ENCODE peak calls at places on chromosome 3, in six cellular contexts. G, P, L, M, I and U are unnamed samples. For H3K36me3, the result is how much of the 10 kb centered on the place peaks cover.

GRCh38 chr3:177169936-177170722 is 27.2 kb downstream of the TBL1XR1 start:
- DNase-seq in I (peak), G (no peak), L (no peak), M (no peak), P (no peak), U (no peak)

GRCh38 chr3:128784228-128784627 is 58.2 kb downstream of the RAB7A start:
- DNase-seq in M (no peak), G (peak), I (no peak), P (no peak), L (no peak), U (no peak)

GRCh38 chr3:197050511-197050910 is 20.9 kb upstream of the MELTF start:
- DNase-seq in G (no peak), I (no peak), M (no peak), P (no peak), L (no peak), U (no peak)

GRCh38 chr3:132047209-132047608 is 12.4 kb upstream of the CPNE4 start:
- DNase-seq in M (no peak), L (no peak), P (no peak), I (no peak), G (no peak), U (no peak)

GRCh38 chr3:28542351-28542750 is 193.7 kb upstream of the AZI2 start:
- DNase-seq in I (no peak), M (no peak), L (no peak), G (no peak), P (no peak), U (no peak)

GRCh38 chr3:150523538-150523937 is 22.8 kb downstream of the SERP1 start:
- DNase-seq in M (no peak), P (no peak), L (no peak), I (no peak), G (peak), U (no peak)

GRCh38 chr3:136995652-136996051 is 37.9 kb downstream of the IL20RB start:
- DNase-seq in M (no peak), G (no peak), L (no peak), P (no peak), I (no peak), U (no peak)

GRCh38 chr3:9497821-9498565 is 55.6 kb downstream of the LHFPL4 start:
- DNase-seq in P (no peak), M (no peak), I (no peak), G (no peak), L (no peak), U (no peak)

GRCh38 chr3:173501941-173502489 is 104.5 kb downstream of the NLGN1 start:
- DNase-seq in P (no peak), L (no peak), I (no peak), M (no peak), G (no peak), U (no peak)

GRCh38 chr3:60417590-60417989 is 833.7 kb downstream of the FHIT start:
- DNase-seq in P (no peak), G (no peak), I (no peak), M (no peak), L (no peak), U (no peak)

GRCh38 chr3:49173116-49173791 is 1.9 kb downstream of the KLHDC8B start:
- DNase-seq in G (peak), P (no peak), L (peak), M (peak), I (no peak), U (no peak)

GRCh38 chr3:121483290-121483689 is 62.5 kb downstream of the POLQ start:
- DNase-seq in G (no peak), P (no peak), L (no peak), M (no peak), I (no peak), U (no peak)

GRCh38 chr3:178583963-178584575 is 47.8 kb downstream of the KCNMB2 start:
- DNase-seq in M (no peak), L (no peak), G (no peak), P (no peak), I (peak), U (no peak)

GRCh38 chr3:42501681-42502428 is 588 bp upstream of the VIPR1 start:
- DNase-seq in L (peak), P (no peak), G (peak), M (peak), I (peak), U (peak)

GRCh38 chr3:171242170-171242569 is 215.7 kb upstream of the SLC2A2 start:
- DNase-seq in I (no peak), M (no peak), L (no peak), G (no peak), P (no peak), U (no peak)

GRCh38 chr3:133895208-133896001 is at the start of gene RAB6B:
- DNase-seq in M (peak), I (peak), G (peak), L (peak), P (no peak), U (peak)

GRCh38 chr3:33063651-33064051 is 33.3 kb downstream of the GLB1 start:
- DNase-seq in G (no peak), L (no peak), I (peak), P (no peak), M (no peak), U (no peak)

GRCh38 chr3:9669720-9670432 is 20.6 kb downstream of the MTMR14 start:
- DNase-seq in L (peak), G (no peak), P (no peak), M (peak), I (no peak), U (peak)

GRCh38 chr3:69869643-69870042 is 129.9 kb upstream of the SAMMSON start:
- DNase-seq in M (no peak), I (no peak), G (no peak), P (no peak), L (no peak), U (no peak)

GRCh38 chr3:20352547-20353164 is 166.7 kb upstream of the SGO1 start:
- DNase-seq in G (no peak), M (no peak), L (no peak), I (no peak), P (no peak), U (no peak)

GRCh38 chr3:170869645-170870593 is at the start of gene RPL22L1:
- DNase-seq in L (peak), G (peak), P (peak), M (peak), I (peak), U (peak)

GRCh38 chr3:53890726-53891499 is 746 bp downstream of the SELENOK start:
- DNase-seq in M (peak), P (no peak), I (peak), L (peak), G (no peak), U (no peak)

GRCh38 chr3:134722899-134723484 is 72.1 kb upstream of the EPHB1 start:
- DNase-seq in M (no peak), P (no peak), I (no peak), L (no peak), G (no peak), U (no peak)

GRCh38 chr3:135803291-135803690 is 162.2 kb upstream of the PPP2R3A start:
- DNase-seq in L (no peak), I (no peak), M (no peak), G (no peak), P (no peak), U (no peak)

GRCh38 chr3:147392083-147392916 is 14.0 kb downstream of the ZIC4 start:
- DNase-seq in I (no peak), L (no peak), M (peak), P (no peak), G (peak), U (no peak)

GRCh38 chr3:180594631-180595348 is 7.2 kb upstream of the TTC14 start:
- DNase-seq in G (no peak), P (no peak), I (peak), L (no peak), M (no peak), U (no peak)

GRCh38 chr3:168974628-168975403 is 688.7 kb downstream of the MECOM start:
- DNase-seq in M (no peak), P (no peak), G (no peak), L (no peak), I (no peak), U (no peak)

GRCh38 chr3:152557302-152557999 is 277.5 kb upstream of the P2RY1 start:
- DNase-seq in L (no peak), M (no peak), G (no peak), P (no peak), I (no peak), U (no peak)

GRCh38 chr3:12222765-12223485 is 64.2 kb upstream of the TIMP4 start:
- DNase-seq in I (no peak), P (no peak), L (no peak), G (no peak), M (no peak), U (no peak)

GRCh38 chr3:10321630-10322354 is 880 bp upstream of the SEC13 start:
- DNase-seq in L (no peak), P (no peak), G (no peak), M (no peak), I (no peak), U (no peak)

GRCh38 chr3:117238805-117239204 is 529.2 kb downstream of the TUSC7 start:
- DNase-seq in L (no peak), I (no peak), G (peak), M (no peak), P (no peak), U (no peak)

GRCh38 chr3:129650256-129650872 is 43.9 kb upstream of the PLXND1 start:
- DNase-seq in G (peak), P (peak), L (peak), I (peak), M (peak), U (peak)

GRCh38 chr3:183743231-183743630 is 45.6 kb downstream of the YEATS2 start:
- DNase-seq in M (no peak), P (no peak), G (no peak), L (peak), I (no peak), U (no peak)

GRCh38 chr3:152151216-152151874 is 117.4 kb upstream of the MBNL1 start:
- DNase-seq in P (no peak), L (no peak), M (no peak), I (no peak), G (peak), U (no peak)

GRCh38 chr3:125055165-125055912 is 458 bp downstream of the HEG1 start:
- DNase-seq in M (no peak), I (no peak), P (no peak), L (peak), G (no peak), U (no peak)

GRCh38 chr3:66408458-66408857 is 92.4 kb downstream of the LRIG1 start:
- DNase-seq in L (no peak), P (no peak), I (no peak), M (no peak), G (no peak), U (no peak)
- H3K36me3 ChIP-seq in L (under half), P (half or more), I (under half), M (under half), G (under half), U (under half)

GRCh38 chr3:89813500-89813899 is 706.1 kb downstream of the EPHA3 start:
- DNase-seq in M (no peak), G (no peak), P (no peak), I (no peak), L (no peak), U (no peak)
- TF ChIP-seq CTCF in M (no peak), G (no peak), P (no peak), I (no peak), L (no peak), U (no peak)

GRCh38 chr3:126179825-126180476 is 435 bp downstream of the ALDH1L1 start:
- DNase-seq in I (no peak), M (peak), L (peak), P (no peak), G (peak), U (no peak)
- H3K27ac ChIP-seq in I (no peak), M (peak), L (peak), P (no peak), G (no peak), U (peak)

DNA sequence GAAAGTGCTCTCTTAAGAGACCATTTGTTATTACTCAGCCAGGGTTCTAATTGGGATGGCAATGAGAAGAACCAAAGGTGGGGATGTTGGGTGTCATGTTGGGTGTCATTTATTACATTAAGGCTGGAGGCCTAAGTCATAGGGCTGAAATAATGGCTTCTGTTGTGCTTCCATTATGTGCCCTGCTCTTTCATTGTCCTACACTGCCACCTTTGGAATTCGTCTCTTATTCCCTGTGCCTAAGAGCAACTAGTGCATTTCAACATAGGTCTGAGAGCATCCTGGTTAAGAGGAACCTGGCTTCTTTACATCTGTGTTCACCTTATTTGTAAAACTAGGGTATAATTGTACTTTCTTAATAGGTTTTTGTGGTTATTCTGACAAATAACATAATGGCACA is 32.2 kb downstream of the RIOX2 start:
- DNase-seq in M (no peak), L (no peak), G (peak), P (no peak), I (no peak), U (no peak)
- H3K36me3 ChIP-seq in M (under half), L (under half), G (under half), P (half or more), I (under half), U (under half)

GRCh38 chr3:71817262-71817661 is 32.3 kb upstream of the PROK2 start:
- DNase-seq in G (no peak), M (no peak), L (no peak), P (no peak), I (no peak), U (no peak)

GRCh38 chr3:71813704-71814103 is 28.8 kb upstream of the PROK2 start:
- DNase-seq in M (no peak), I (no peak), P (no peak), L (no peak), G (no peak), U (no peak)

GRCh38 chr3:71816757-71817156 is 31.8 kb upstream of the PROK2 start:
- DNase-seq in G (no peak), L (no peak), M (no peak), I (no peak), P (no peak), U (no peak)

GRCh38 chr3:71815676-71816075 is 30.7 kb upstream of the PROK2 start:
- DNase-seq in P (no peak), G (no peak), L (no peak), I (no peak), M (no peak), U (no peak)

DNA sequence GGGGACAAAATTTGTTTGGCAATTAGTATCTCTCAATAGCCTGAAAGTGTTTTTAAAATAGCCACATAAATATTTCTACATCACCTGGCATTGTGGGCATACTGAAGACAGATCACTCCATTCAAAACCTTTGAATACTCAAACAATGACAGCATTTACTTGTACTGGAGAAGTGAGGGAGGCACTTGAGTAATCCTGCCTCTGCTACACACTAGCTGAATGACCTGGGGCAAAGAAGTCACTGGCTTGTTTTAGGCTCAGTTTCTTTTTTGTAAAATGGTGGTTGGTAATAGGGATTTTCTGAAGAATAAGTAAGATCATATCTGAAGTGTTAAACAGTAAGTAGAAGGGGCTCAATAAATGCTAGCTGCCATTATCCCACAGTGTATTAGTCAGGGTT is 31.2 kb upstream of the PROK2 start:
- DNase-seq in G (peak), L (no peak), P (no peak), M (no peak), I (no peak), U (no peak)
- TF ChIP-seq CTCF in G (no peak), L (no peak), P (no peak), M (no peak), I (no peak), U (no peak)

GRCh38 chr3:64871955-64872354 is 184.2 kb upstream of the ADAMTS9 start:
- DNase-seq in M (no peak), I (no peak), G (no peak), P (no peak), L (no peak), U (no peak)

GRCh38 chr3:64867204-64867603 is 179.4 kb upstream of the ADAMTS9 start:
- DNase-seq in L (no peak), I (no peak), M (no peak), G (no peak), P (no peak), U (no peak)

GRCh38 chr3:64871237-64871636 is 183.4 kb upstream of the ADAMTS9 start:
- DNase-seq in P (no peak), G (no peak), L (no peak), M (no peak), I (no peak), U (no peak)

GRCh38 chr3:64873400-64873799 is 185.6 kb upstream of the ADAMTS9 start:
- DNase-seq in L (no peak), G (no peak), I (no peak), P (no peak), M (no peak), U (no peak)

DNA sequence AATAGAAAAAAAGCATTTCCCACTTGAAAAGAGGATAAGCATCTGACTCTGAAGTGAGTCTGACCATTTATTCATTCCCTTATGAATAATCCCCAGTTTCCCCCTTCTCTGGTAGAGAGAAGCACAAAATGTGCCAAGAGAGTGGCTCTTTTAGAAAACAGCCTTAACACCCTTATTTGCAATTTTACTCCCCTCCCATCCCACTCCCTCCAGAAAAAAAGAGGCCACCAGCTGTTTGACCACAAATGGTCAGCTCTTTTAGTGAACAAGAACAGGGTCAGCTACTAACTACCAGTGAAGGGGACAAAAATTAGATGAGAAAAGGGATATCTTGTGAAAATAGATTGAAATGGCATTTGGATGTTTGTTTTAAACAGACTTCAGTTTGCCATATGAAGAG is 184.6 kb upstream of the ADAMTS9 start:
- DNase-seq in M (no peak), I (no peak), P (no peak), L (no peak), G (no peak), U (no peak)
- H3K27ac ChIP-seq in M (no peak), I (no peak), P (no peak), L (no peak), G (no peak), U (no peak)

GRCh38 chr3:46998852-46999515 is 19.5 kb downstream of the NBEAL2 start:
- DNase-seq in M (no peak), I (no peak), L (no peak), G (no peak), P (no peak), U (no peak)
- H3K36me3 ChIP-seq in M (under half), I (under half), L (under half), G (under half), P (half or more), U (under half)

GRCh38 chr3:13530241-13531009 is 18.5 kb upstream of the FBLN2 start:
- DNase-seq in L (no peak), I (no peak), M (no peak), G (no peak), P (no peak), U (no peak)

GRCh38 chr3:13525827-13526625 is 22.9 kb upstream of the FBLN2 start:
- DNase-seq in G (no peak), M (no peak), L (no peak), I (no peak), P (no peak), U (no peak)

GRCh38 chr3:13529196-13529975 is 19.5 kb upstream of the FBLN2 start:
- DNase-seq in L (no peak), G (no peak), P (no peak), M (no peak), I (no peak), U (no peak)

GRCh38 chr3:13526626-13526949 is 22.3 kb upstream of the FBLN2 start:
- DNase-seq in M (no peak), G (no peak), I (no peak), P (no peak), L (no peak), U (no peak)

GRCh38 chr3:13528217-13528801 is 20.6 kb upstream of the FBLN2 start:
- DNase-seq in M (no peak), L (no peak), G (peak), I (no peak), P (no peak), U (no peak)
- TF ChIP-seq CTCF in M (no peak), L (no peak), G (peak), I (no peak), P (peak), U (no peak)